ENCODE peak calls at places on chromosome 20, in nine cellular contexts. P, Z, W, R, M, C, S, F and D are unnamed samples. For H3K4me1, the result is how much of the 10 kb centered on the place peaks cover.

GRCh38 chr20:46674253-46675083 is 14.8 kb downstream of the TP53RK start:
- DNase-seq in Z (no peak), W (no peak), S (no peak), R (no peak), F (no peak), M (no peak), C (no peak), P (no peak), D (no peak)

GRCh38 chr20:42110301-42110700 is 492.1 kb upstream of the CHD6 start:
- DNase-seq in F (no peak), R (no peak), C (no peak), Z (no peak), P (no peak), S (no peak), W (no peak), M (no peak), D (no peak)

GRCh38 chr20:19735446-19735845 is 22.6 kb upstream of the RIN2 start:
- DNase-seq in R (peak), W (peak), C (peak), S (no peak), M (peak), P (no peak), F (peak), Z (no peak), D (peak)

GRCh38 chr20:53622247-53623114 is 28.8 kb upstream of the ZNF217 start:
- DNase-seq in C (peak), R (no peak), W (no peak), P (no peak), M (no peak), Z (no peak), S (no peak), F (no peak), D (peak)

GRCh38 chr20:3248167-3248992 is 9.4 kb upstream of the SLC4A11 start:
- DNase-seq in P (peak), C (no peak), S (no peak), Z (no peak), R (peak), W (no peak), F (no peak), M (no peak), D (peak)

GRCh38 chr20:47160240-47160639 is 196.3 kb downstream of the ZMYND8 start:
- DNase-seq in M (no peak), C (peak), S (no peak), R (no peak), F (no peak), Z (no peak), W (no peak), P (no peak), D (no peak)

GRCh38 chr20:50862546-50862945 is 67.7 kb downstream of the BCAS4 start:
- DNase-seq in M (no peak), C (no peak), F (no peak), S (no peak), W (no peak), P (peak), R (no peak), Z (no peak), D (no peak)

GRCh38 chr20:16027710-16028109 is 545.5 kb downstream of the KIF16B start:
- DNase-seq in P (no peak), C (no peak), W (no peak), Z (no peak), R (no peak), F (no peak), M (no peak), S (no peak), D (no peak)

GRCh38 chr20:19269737-19270325 is 57.4 kb downstream of the SLC24A3 start:
- DNase-seq in P (no peak), C (no peak), F (no peak), S (no peak), M (no peak), Z (no peak), W (no peak), R (peak), D (no peak)

GRCh38 chr20:6034134-6034969 is 19.5 kb downstream of the LRRN4 start:
- DNase-seq in S (no peak), W (no peak), R (no peak), F (no peak), C (no peak), Z (no peak), P (no peak), M (no peak), D (no peak)

GRCh38 chr20:478949-479429 is 16.7 kb upstream of the TBC1D20 start:
- DNase-seq in C (no peak), R (peak), M (no peak), S (no peak), W (no peak), Z (peak), F (peak), P (no peak), D (no peak)

GRCh38 chr20:26308961-26309360 is 612.3 kb upstream of the ZNF337 start:
- DNase-seq in R (no peak), Z (no peak), P (no peak), W (no peak), S (no peak), C (no peak), F (no peak), M (no peak), D (no peak)

GRCh38 chr20:44651507-44652373 is at the start of gene ADA:
- DNase-seq in C (peak), R (peak), Z (peak), S (peak), F (no peak), W (peak), P (peak), M (peak), D (peak)

DNA sequence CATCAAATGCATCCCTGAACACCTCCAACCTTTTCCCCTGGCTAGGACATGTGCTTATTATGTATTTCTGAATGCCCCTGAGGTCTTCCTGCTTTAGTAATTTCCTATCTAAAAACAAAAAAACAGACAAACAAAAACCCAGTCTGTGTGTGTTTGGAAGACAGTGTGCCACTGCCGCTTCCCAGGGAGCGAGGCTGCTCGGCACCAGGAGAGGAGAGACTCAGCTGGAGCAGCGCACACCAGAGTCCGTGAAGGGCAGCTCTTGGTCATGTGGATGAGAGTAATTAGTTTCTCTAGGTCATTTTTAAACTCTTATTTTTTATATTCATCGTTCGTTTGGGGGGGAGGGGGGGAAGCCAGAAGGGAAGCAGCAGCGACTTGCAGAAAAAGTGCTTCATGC is 10.0 kb upstream of the ANKRD60 start:
- DNase-seq in Z (no peak), W (no peak), S (no peak), F (no peak), C (no peak), P (no peak), R (no peak), M (no peak), D (no peak)
- H3K4me1 ChIP-seq in Z (under half), W (under half), S (under half), F (under half), C (under half), P (under half), R (under half), M (under half), D (under half)

DNA sequence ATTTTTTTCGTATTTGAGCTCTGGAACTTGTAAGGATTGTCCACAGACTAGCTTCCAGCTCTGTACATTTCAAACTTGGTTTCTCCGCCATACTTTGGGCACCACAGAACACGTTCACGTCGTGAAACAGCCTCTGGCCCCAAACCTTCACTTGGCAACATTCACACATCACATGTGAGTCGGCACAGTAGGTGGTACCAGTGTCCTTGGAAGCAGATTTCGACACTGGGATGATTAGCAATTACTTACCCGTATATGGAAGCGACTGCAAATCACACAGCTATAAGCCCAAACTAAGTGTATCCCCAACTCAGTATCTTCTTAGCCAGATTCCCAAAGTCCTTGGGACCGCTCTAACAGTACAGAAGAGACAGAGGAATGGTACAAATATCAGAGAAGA is 60.2 kb downstream of the MAFB start:
- DNase-seq in W (no peak), Z (no peak), M (no peak), C (no peak), F (no peak), S (no peak), R (no peak), P (no peak), D (no peak)
- H3K4me1 ChIP-seq in W (under half), Z (under half), M (under half), C (under half), F (under half), S (under half), R (under half), P (under half), D (under half)

DNA sequence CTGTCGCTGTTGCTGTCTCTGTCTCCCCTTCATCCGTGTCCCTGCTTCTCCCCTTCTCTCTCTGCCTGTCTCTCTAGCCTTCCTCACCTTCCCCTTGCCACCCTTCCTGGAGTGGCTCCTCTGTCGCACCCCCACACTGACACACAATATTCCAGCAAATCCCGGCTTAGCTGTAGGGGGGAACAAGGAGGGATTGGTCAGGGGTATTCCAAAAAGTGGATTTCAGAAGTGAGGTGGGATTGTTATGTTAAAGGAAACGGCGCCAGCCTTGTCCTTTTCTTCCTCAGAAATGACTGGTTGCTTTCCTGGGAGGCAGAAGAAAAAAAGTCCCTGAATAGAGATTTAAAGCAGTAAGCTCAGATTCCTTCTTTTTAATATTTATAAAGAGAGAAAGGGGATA is 76.3 kb upstream of the SIRPA start:
- DNase-seq in Z (no peak), W (no peak), S (no peak), F (no peak), M (no peak), C (no peak), P (no peak), R (no peak), D (no peak)
- H3K4me1 ChIP-seq in Z (under half), W (under half), S (under half), F (under half), M (under half), C (under half), P (under half), R (under half), D (under half)

GRCh38 chr20:48731581-48731980 is 96.2 kb downstream of the PREX1 start:
- DNase-seq in S (no peak), M (no peak), C (no peak), Z (no peak), P (no peak), F (no peak), W (no peak), R (no peak), D (no peak)
- H3K4me1 ChIP-seq in S (under half), M (under half), C (under half), Z (under half), P (under half), F (under half), W (under half), R (under half), D (under half)

GRCh38 chr20:10861086-10861485 is 187.3 kb upstream of the JAG1 start:
- DNase-seq in P (no peak), R (peak), C (no peak), W (no peak), M (no peak), Z (no peak), S (no peak), F (no peak), D (no peak)
- H3K4me1 ChIP-seq in P (under half), R (under half), C (under half), W (under half), M (under half), Z (under half), S (under half), F (under half), D (half or more)

GRCh38 chr20:64055893-64056638 is 6.6 kb upstream of the SOX18 start:
- DNase-seq in W (no peak), Z (no peak), C (no peak), S (peak), R (no peak), P (no peak), F (no peak), M (no peak), D (no peak)

GRCh38 chr20:64052987-64053840 is 3.8 kb upstream of the SOX18 start:
- DNase-seq in P (no peak), F (no peak), M (no peak), W (no peak), R (no peak), C (no peak), S (no peak), Z (no peak), D (no peak)

GRCh38 chr20:64055396-64055892 is 6.0 kb upstream of the SOX18 start:
- DNase-seq in Z (no peak), W (no peak), M (no peak), F (no peak), S (no peak), P (no peak), C (no peak), R (no peak), D (no peak)

GRCh38 chr20:64052326-64052722 is 2.9 kb upstream of the SOX18 start:
- DNase-seq in S (no peak), F (no peak), R (no peak), C (no peak), P (no peak), M (no peak), W (no peak), Z (no peak), D (no peak)

GRCh38 chr20:64053841-64054661 is 4.6 kb upstream of the SOX18 start:
- DNase-seq in M (no peak), Z (no peak), W (no peak), P (no peak), F (peak), S (peak), R (no peak), C (no peak), D (no peak)
- H3K4me1 ChIP-seq in M (under half), Z (under half), W (under half), P (under half), F (under half), S (under half), R (under half), C (under half), D (under half)

GRCh38 chr20:39291301-39291700 is 329.2 kb downstream of the DHX35 start:
- DNase-seq in W (no peak), C (no peak), F (no peak), R (peak), Z (no peak), S (no peak), M (no peak), P (no peak), D (no peak)
- H3K4me1 ChIP-seq in W (under half), C (under half), F (under half), R (under half), Z (under half), S (under half), M (under half), P (under half), D (under half)